ENCODE peak calls at places on chromosomes 12 and 14, in ten cellular contexts. N is HepG2, L is IMR-90, F is tibial nerve, J is H1, W is endothelial cell of umbilical vein, V is sigmoid colon, C is heart left ventricle, E is spleen, Z is thyroid gland. A is an unnamed sample.
A peak's percentile ranks its signal among the peaks of the same experiment; 100 is the strongest.

GRCh38 chr14:69673099-69673498 is 61.7 kb downstream of the SUSD6 start:
- DNase-seq in N (no peak), L (no peak), F (no peak), J (no peak), W (no peak), V (no peak), C (no peak), E (no peak), Z (no peak), A (no peak)

GRCh38 chr14:76050797-76051392 is 65.3 kb downstream of the IFT43 start:
- DNase-seq in N (peak; percentile 47), L (peak; percentile 65), F (peak; percentile 82), J (no peak), W (peak; percentile 72), V (no peak), C (no peak), E (no peak), Z (peak; percentile 25), A (peak; percentile 76)

GRCh38 chr14:50659327-50659974 is 8.7 kb downstream of the SAV1 start:
- DNase-seq in N (no peak), L (no peak), F (no peak), J (no peak), W (peak; percentile 52), V (no peak), C (peak; percentile 39), E (no peak), Z (peak; percentile 20), A (no peak)

GRCh38 chr12:91178139-91178561 is 4.5 kb downstream of the DCN start:
- DNase-seq in N (peak; percentile 6), L (peak; percentile 62), F (no peak), J (no peak), W (peak; percentile 51), V (no peak), C (peak; percentile 24), E (no peak), Z (peak; percentile 4), A (no peak)

GRCh38 chr12:46788247-46788887 is 37.4 kb downstream of the SLC38A4 start:
- DNase-seq in N (no peak), L (peak; percentile 37), F (no peak), J (no peak), W (peak; percentile 96), V (no peak), C (no peak), E (no peak), Z (no peak), A (no peak)

GRCh38 chr12:96060041-96060440 is 24.7 kb upstream of the LTA4H start:
- DNase-seq in N (no peak), L (no peak), F (no peak), J (no peak), W (no peak), V (no peak), C (no peak), E (no peak), Z (no peak), A (no peak)

GRCh38 chr12:18556081-18556645 is 181.6 kb downstream of the PLCZ1 start:
- DNase-seq in N (no peak), L (peak; percentile 12), F (no peak), J (no peak), W (no peak), V (no peak), C (no peak), E (no peak), Z (no peak), A (no peak)

GRCh38 chr14:95365401-95365800 is 45.7 kb upstream of the CLMN start:
- DNase-seq in N (no peak), L (no peak), F (no peak), J (no peak), W (no peak), V (no peak), C (no peak), E (no peak), Z (no peak), A (no peak)

GRCh38 chr14:29738950-29739349 is 188.7 kb downstream of the PRKD1 start:
- DNase-seq in N (no peak), L (no peak), F (no peak), J (no peak), W (no peak), V (no peak), C (no peak), E (no peak), Z (no peak), A (no peak)

DNA sequence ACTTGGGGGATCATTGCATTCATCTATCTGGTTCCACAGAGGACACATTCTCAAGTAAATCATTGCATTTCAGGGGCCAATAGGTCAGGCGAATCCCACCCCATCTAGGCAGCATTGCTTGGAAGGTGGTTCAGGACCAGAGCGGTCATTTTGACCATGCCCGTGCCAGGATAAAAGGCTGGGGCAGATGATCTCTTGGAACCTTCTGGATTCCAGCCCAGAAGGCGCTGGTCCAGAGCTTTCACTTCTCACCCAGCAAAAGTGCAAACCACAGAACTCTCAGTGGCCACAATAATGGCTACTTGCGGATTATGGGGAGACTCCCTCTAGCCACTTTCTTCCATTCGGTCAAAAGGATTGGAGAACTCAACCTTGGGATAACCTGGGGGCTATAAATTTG is 595 bp upstream of the KRT85 start:
- DNase-seq in N (no peak), L (no peak), F (no peak), J (no peak), W (no peak), V (no peak), C (no peak), E (peak; percentile 33), Z (peak; percentile 52), A (no peak)
- H3K27me3 ChIP-seq in N (peaks cover 55% of the 10 kb centered on the region), L (peaks cover 63% of the 10 kb centered on the region), F (no peaks in the 10 kb centered on the region), J (no peaks in the 10 kb centered on the region), W (peaks cover 12% of the 10 kb centered on the region), V (no peaks in the 10 kb centered on the region), C (no peaks in the 10 kb centered on the region), E (no peaks in the 10 kb centered on the region), Z (no peaks in the 10 kb centered on the region), A (no peaks in the 10 kb centered on the region)

GRCh38 chr12:27303139-27304111 is 29.2 kb upstream of the BMAL2 start:
- DNase-seq in N (no peak), L (peak; percentile 61), F (no peak), J (no peak), W (no peak), V (no peak), C (no peak), E (no peak), Z (no peak), A (no peak)

GRCh38 chr12:27309293-27309994 is 23.2 kb upstream of the BMAL2 start:
- DNase-seq in N (no peak), L (no peak), F (no peak), J (no peak), W (no peak), V (no peak), C (no peak), E (no peak), Z (no peak), A (no peak)

GRCh38 chr12:27304856-27305255 is 27.8 kb upstream of the BMAL2 start:
- DNase-seq in N (no peak), L (no peak), F (no peak), J (no peak), W (peak; percentile 36), V (no peak), C (no peak), E (no peak), Z (no peak), A (no peak)

GRCh38 chr12:27309995-27310315 is 22.7 kb upstream of the BMAL2 start:
- DNase-seq in N (no peak), L (no peak), F (no peak), J (no peak), W (no peak), V (no peak), C (no peak), E (no peak), Z (no peak), A (no peak)

DNA sequence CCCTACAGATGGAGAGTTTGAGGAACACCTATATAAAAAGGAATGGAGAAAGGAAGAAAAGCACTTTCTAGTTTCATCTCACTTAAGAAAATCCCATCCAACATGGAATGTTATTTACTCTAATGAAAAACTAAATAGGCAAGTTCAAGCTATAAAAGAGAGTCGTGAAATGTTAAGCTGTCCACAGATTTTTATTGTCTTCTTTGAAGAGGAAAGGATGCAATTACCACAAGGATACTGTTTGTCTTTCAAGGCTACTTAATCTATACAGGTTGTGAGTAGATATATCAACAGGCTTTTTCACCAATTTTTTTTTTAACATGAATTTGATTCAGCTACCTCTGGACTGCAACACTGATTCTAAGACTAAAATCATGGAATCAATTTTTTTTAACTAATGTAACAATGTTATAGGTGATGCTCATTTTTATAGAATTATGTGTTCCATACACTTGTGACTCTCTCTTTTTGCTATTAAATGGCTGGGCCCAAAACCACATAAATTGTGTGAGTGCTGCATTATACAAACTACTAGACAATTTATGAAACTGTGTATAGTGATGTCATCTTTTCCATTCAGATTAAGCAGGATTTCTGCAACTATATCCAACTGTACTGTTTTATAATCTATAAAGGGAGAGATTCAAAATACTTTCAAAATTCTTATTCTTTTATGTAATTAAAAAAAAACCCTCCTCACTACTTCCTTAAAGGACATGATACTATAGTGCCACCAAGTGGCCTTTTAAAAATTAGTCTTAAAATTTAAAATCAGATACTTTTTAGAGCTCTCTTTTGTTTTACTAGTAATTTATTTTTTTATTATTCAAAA is 26.7 kb upstream of the BMAL2 start:
- DNase-seq in N (peak; percentile 28), L (peak; percentile 65), F (no peak), J (no peak), W (peak; percentile 64), V (no peak), C (no peak), E (no peak), Z (no peak), A (no peak)
- H3K27ac ChIP-seq in N (no peak overlapping the region), L (no peak overlapping the region), F (peak overlapping the region; percentile 28), J (no peak overlapping the region), W (no peak overlapping the region), V (peak overlapping the region; percentile 68), C (no peak overlapping the region), E (no peak overlapping the region), Z (no peak overlapping the region), A (no peak overlapping the region)

DNA sequence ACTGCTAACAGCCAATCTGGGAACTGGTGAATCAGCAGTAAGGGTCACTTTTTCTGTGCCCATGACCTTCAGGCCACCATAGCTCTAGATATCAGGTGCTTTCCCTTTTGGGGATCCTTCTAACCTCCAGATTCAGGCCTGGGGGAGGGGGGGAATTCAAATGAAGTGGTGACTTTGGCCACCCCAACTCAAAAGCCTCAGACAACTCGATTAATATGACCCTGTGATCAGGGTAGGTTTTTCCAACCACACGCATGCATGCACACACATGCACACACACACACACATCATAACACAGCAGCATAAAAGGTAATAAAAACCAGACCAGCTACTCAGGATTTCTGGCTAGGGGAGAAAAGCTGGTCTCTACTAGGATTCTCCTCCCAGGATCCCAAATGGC is 5.3 kb downstream of the TBX3 start:
- DNase-seq in N (no peak), L (no peak), F (no peak), J (no peak), W (no peak), V (no peak), C (no peak), E (no peak), Z (peak; percentile 28), A (no peak)
- TF ChIP-seq POLR2A in N (no peak), L (no peak), F (no peak), J (no peak), W (no peak), V (no peak), C (no peak), E (no peak), Z (peak; percentile 36), A (no peak)

DNA sequence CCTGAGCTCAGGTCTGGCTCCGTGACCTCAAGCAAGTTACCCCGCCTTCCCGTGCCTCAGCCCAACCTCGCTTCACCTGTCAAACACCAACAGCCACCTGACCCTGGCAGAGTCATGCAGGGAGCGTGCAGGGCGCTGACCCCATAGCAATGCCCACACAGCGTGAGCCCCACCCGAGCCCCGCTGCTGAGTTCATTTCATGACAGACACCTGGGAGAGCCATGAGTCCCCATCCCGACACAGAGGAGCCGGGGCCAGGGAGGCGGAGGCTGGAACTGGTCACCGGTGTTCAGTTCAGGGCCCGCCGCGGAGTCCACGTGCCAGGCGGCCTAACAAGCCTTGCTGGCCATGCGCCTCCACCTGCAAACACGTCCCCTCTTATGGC is 18.1 kb upstream of the GALNT9 start:
- DNase-seq in N (no peak), L (no peak), F (no peak), J (no peak), W (no peak), V (no peak), C (no peak), E (no peak), Z (no peak), A (no peak)
- H3K27me3 ChIP-seq in N (peaks cover 82% of the 10 kb centered on the region), L (peaks cover 5% of the 10 kb centered on the region), F (no peaks in the 10 kb centered on the region), J (peaks cover 15% of the 10 kb centered on the region), W (no peaks in the 10 kb centered on the region), V (no peaks in the 10 kb centered on the region), C (peaks cover 5% of the 10 kb centered on the region), E (no peaks in the 10 kb centered on the region), Z (no peaks in the 10 kb centered on the region), A (no peaks in the 10 kb centered on the region)